ENCODE peak calls at places on chromosomes 11 and 22, in seven cellular contexts. K, C, N, Y, I, M and V are unnamed samples.

GRCh38 chr11:73980001-73980960 is 2.4 kb downstream of the UCP2 start:
- DNase-seq in I (no peak), Y (peak), C (peak), K (no peak), N (no peak), M (peak), V (no peak)

GRCh38 chr11:22976146-22976545 is 115.9 kb upstream of the CCDC179 start:
- DNase-seq in Y (no peak), M (no peak), C (peak), N (no peak), K (no peak), I (no peak), V (no peak)

GRCh38 chr22:35072939-35073338 is 7.0 kb downstream of the ISX start:
- DNase-seq in N (no peak), Y (peak), C (no peak), I (no peak), M (no peak), K (no peak), V (no peak)

GRCh38 chr11:116577273-116577672 is 195.5 kb downstream of the BUD13 start:
- DNase-seq in I (no peak), K (no peak), N (no peak), C (no peak), Y (no peak), M (no peak), V (no peak)

GRCh38 chr11:2547806-2548205 is 103.0 kb downstream of the KCNQ1 start:
- DNase-seq in Y (peak), M (no peak), N (no peak), I (no peak), C (no peak), K (no peak), V (no peak)

GRCh38 chr11:128473631-128474030 is 113.7 kb downstream of the ETS1 start:
- DNase-seq in K (no peak), N (no peak), M (no peak), I (no peak), C (no peak), Y (no peak), V (no peak)

GRCh38 chr11:8867035-8867434 is 44.0 kb upstream of the AKIP1 start:
- DNase-seq in I (no peak), C (no peak), M (no peak), N (no peak), K (no peak), Y (no peak), V (no peak)

GRCh38 chr11:119065369-119065768 is 2.2 kb upstream of the VPS11 start:
- DNase-seq in M (no peak), N (peak), I (no peak), K (no peak), C (no peak), Y (no peak), V (no peak)

GRCh38 chr11:111777094-111778046 is 11.2 kb upstream of the PPP2R1B start:
- DNase-seq in K (no peak), C (peak), M (no peak), Y (no peak), N (no peak), I (no peak), V (peak)

GRCh38 chr11:78834886-78835285 is 260.2 kb upstream of the NARS2 start:
- DNase-seq in C (no peak), M (no peak), N (no peak), I (no peak), Y (no peak), K (no peak), V (peak)

GRCh38 chr11:86174101-86175046 is 70.2 kb upstream of the EED start:
- DNase-seq in K (no peak), M (no peak), C (peak), Y (peak), I (no peak), N (no peak), V (no peak)

GRCh38 chr11:8055111-8055835 is 25.7 kb upstream of the TUB start:
- DNase-seq in N (peak), K (no peak), Y (peak), I (no peak), M (no peak), C (no peak), V (no peak)

GRCh38 chr11:20102393-20102792 is 57.9 kb downstream of the DBX1 start:
- DNase-seq in C (no peak), N (no peak), M (no peak), Y (no peak), I (no peak), K (no peak), V (no peak)

GRCh38 chr11:45904309-45904915 is 2.7 kb downstream of the FREY1 start:
- DNase-seq in M (peak), C (no peak), N (no peak), I (no peak), Y (no peak), K (no peak), V (no peak)

GRCh38 chr11:12113294-12113693 is 2.9 kb downstream of the MICAL2 start:
- DNase-seq in Y (no peak), K (no peak), I (no peak), C (no peak), M (no peak), N (no peak), V (no peak)

GRCh38 chr22:35690001-35690400 is 27.7 kb upstream of the APOL5 start:
- DNase-seq in K (no peak), Y (no peak), I (no peak), C (no peak), N (no peak), M (no peak), V (no peak)

GRCh38 chr11:12182650-12183511 is 72.5 kb downstream of the MICAL2 start:
- DNase-seq in N (no peak), I (no peak), Y (no peak), K (no peak), M (no peak), C (no peak), V (peak)

GRCh38 chr11:3341298-3341697 is 37.6 kb downstream of the ZNF195 start:
- DNase-seq in C (peak), N (peak), I (peak), M (no peak), K (no peak), Y (no peak), V (no peak)

GRCh38 chr22:42326786-42327185 is 56.3 kb upstream of the TCF20 start:
- DNase-seq in M (no peak), C (no peak), K (no peak), Y (no peak), N (no peak), I (no peak), V (no peak)

GRCh38 chr11:22521226-22521625 is 104.4 kb downstream of the FANCF start:
- DNase-seq in M (no peak), N (no peak), K (no peak), Y (no peak), C (no peak), I (no peak), V (peak)

GRCh38 chr22:36397081-36397766 is 9.5 kb upstream of the MYH9 start:
- DNase-seq in I (no peak), Y (no peak), C (no peak), K (no peak), N (no peak), M (no peak), V (no peak)

GRCh38 chr22:42964994-42965699 is 49.8 kb downstream of the PACSIN2 start:
- DNase-seq in I (no peak), Y (no peak), K (no peak), N (peak), M (no peak), C (no peak), V (no peak)

GRCh38 chr11:9784602-9785315 is 120.9 kb downstream of the SWAP70 start:
- DNase-seq in I (no peak), Y (no peak), M (no peak), C (no peak), K (no peak), N (no peak), V (no peak)

GRCh38 chr11:95924414-95924760 is 480 bp upstream of the MTMR2 start:
- DNase-seq in M (no peak), I (no peak), C (no peak), N (no peak), K (no peak), Y (no peak), V (no peak)

GRCh38 chr11:64771861-64772260 is 6.5 kb downstream of the SF1 start:
- DNase-seq in M (no peak), N (no peak), K (no peak), I (no peak), Y (no peak), C (no peak), V (no peak)